ENCODE peak calls at places on chromosome 5, in four cellular contexts. O is MCF 10A, R is fibroblast of lung, V is lower leg skin. E is an unnamed sample.

GRCh38 chr5:66849803-66850202 is 253.6 kb downstream of the MAST4 start:
- DNase-seq in R (peak), V (no peak), O (peak), E (no peak)

GRCh38 chr5:142826741-142827492 is 56.7 kb downstream of the ARHGAP26 start:
- DNase-seq in O (peak), V (no peak), R (peak), E (no peak)

GRCh38 chr5:9231842-9232241 is 314.0 kb downstream of the SEMA5A start:
- DNase-seq in V (no peak), O (no peak), R (no peak), E (no peak)

GRCh38 chr5:124742983-124743533 is 3.4 kb downstream of the ZNF608 start:
- DNase-seq in V (no peak), R (peak), O (peak), E (no peak)

GRCh38 chr5:7642029-7642428 is 208.9 kb downstream of the CFAP90 start:
- DNase-seq in R (peak), V (no peak), O (no peak), E (no peak)

GRCh38 chr5:94505327-94506080 is 112.9 kb downstream of the KIAA0825 start:
- DNase-seq in O (no peak), V (no peak), R (no peak), E (no peak)

GRCh38 chr5:138662599-138662998 is 87.4 kb upstream of the HSPA9 start:
- DNase-seq in R (no peak), O (peak), V (no peak), E (no peak)

GRCh38 chr5:71528206-71528605 is 58.9 kb upstream of the MCCC2 start:
- DNase-seq in V (no peak), O (no peak), R (peak), E (no peak)

GRCh38 chr5:41012318-41012717 is 58.8 kb downstream of the MROH2B start:
- DNase-seq in R (no peak), V (no peak), O (no peak), E (no peak)

GRCh38 chr5:145056805-145057204 is 778.3 kb downstream of the PRELID2 start:
- DNase-seq in V (no peak), R (peak), O (peak), E (peak)

GRCh38 chr5:14105717-14106435 is 37.3 kb upstream of the TRIO start:
- DNase-seq in R (peak), O (peak), V (no peak), E (no peak)

GRCh38 chr5:152427691-152428090 is 22.6 kb upstream of the NMUR2 start:
- DNase-seq in O (no peak), R (no peak), V (no peak), E (no peak)

GRCh38 chr5:9207820-9208418 is 338.0 kb downstream of the SEMA5A start:
- DNase-seq in R (peak), V (no peak), O (peak), E (peak)

GRCh38 chr5:178650214-178650613 is 23.4 kb upstream of the CLK4 start:
- DNase-seq in V (no peak), O (no peak), R (peak), E (no peak)

GRCh38 chr5:14873093-14873492 is 1.5 kb upstream of the ANKH start:
- DNase-seq in V (no peak), O (no peak), R (no peak), E (no peak)

GRCh38 chr5:90356612-90357011 is 52.9 kb downstream of the CETN3 start:
- DNase-seq in V (no peak), O (no peak), R (peak), E (no peak)

GRCh38 chr5:36842087-36842486 is 34.5 kb upstream of the NIPBL start:
- DNase-seq in R (no peak), O (no peak), V (no peak), E (no peak)

GRCh38 chr5:141821430-141821925 is 56.7 kb downstream of the PCDH1 start:
- DNase-seq in V (no peak), O (peak), R (peak), E (no peak)

GRCh38 chr5:170603578-170604565 is 100.1 kb downstream of the KCNIP1 start:
- DNase-seq in V (no peak), R (peak), O (peak), E (peak)

GRCh38 chr5:134114886-134115805 is 665 bp downstream of the TCF7 start:
- DNase-seq in V (no peak), R (no peak), O (no peak), E (peak)

GRCh38 chr5:169344629-169345028 is 43.7 kb upstream of the SLIT3 start:
- DNase-seq in O (no peak), V (peak), R (peak), E (no peak)

GRCh38 chr5:111384220-111384619 is 128.1 kb downstream of the STARD4 start:
- DNase-seq in O (peak), R (peak), V (no peak), E (no peak)

GRCh38 chr5:57700072-57700471 is 217.5 kb upstream of the ACTBL2 start:
- DNase-seq in V (no peak), R (no peak), O (no peak), E (no peak)

GRCh38 chr5:112419050-112419595 is at the start of gene EPB41L4A:
- DNase-seq in R (peak), V (peak), O (no peak), E (peak)

GRCh38 chr5:159773062-159773924 is 143.0 kb upstream of the ADRA1B start:
- DNase-seq in O (peak), V (peak), R (peak), E (peak)

GRCh38 chr5:72746736-72747135 is 69.7 kb upstream of the TNPO1 start:
- DNase-seq in R (peak), V (no peak), O (no peak), E (no peak)

GRCh38 chr5:150122158-150122510 is 33.5 kb downstream of the PDGFRB start:
- DNase-seq in V (no peak), O (peak), R (no peak), E (peak)

GRCh38 chr5:136007271-136007670 is 21.5 kb upstream of the TGFBI start:
- DNase-seq in V (no peak), R (no peak), O (peak), E (no peak)

GRCh38 chr5:16464664-16465543 is 696 bp downstream of the ZNF622 start:
- DNase-seq in O (no peak), R (peak), V (no peak), E (no peak)

GRCh38 chr5:146193291-146193690 is 10.1 kb upstream of the RBM27 start:
- DNase-seq in V (no peak), O (no peak), R (peak), E (no peak)

GRCh38 chr5:6710078-6710477 is 3.2 kb upstream of the TENT4A start:
- DNase-seq in R (no peak), V (no peak), O (peak), E (no peak)

GRCh38 chr5:40904205-40904993 is 4.9 kb upstream of the C7 start:
- DNase-seq in R (peak), V (peak), O (peak), E (peak)

GRCh38 chr5:149611327-149611726 is 30.0 kb downstream of the ARHGEF37 start:
- DNase-seq in O (no peak), R (peak), V (no peak), E (no peak)

GRCh38 chr5:1165864-1166263 is 35.5 kb upstream of the SLC6A19 start:
- DNase-seq in V (no peak), O (no peak), R (no peak), E (no peak)

GRCh38 chr5:132749506-132749905 is 2.3 kb downstream of the CCNI2 start:
- DNase-seq in O (no peak), R (no peak), V (no peak), E (no peak)

GRCh38 chr5:140145818-140146522 is 20.2 kb downstream of the IGIP start:
- DNase-seq in V (peak), O (peak), R (peak), E (peak)

GRCh38 chr5:50711280-50711679 is 44.8 kb downstream of the PARP8 start:
- DNase-seq in O (peak), V (no peak), R (no peak), E (peak)

GRCh38 chr5:159456722-159457462 is 126.6 kb upstream of the IL12B start:
- DNase-seq in O (peak), R (peak), V (no peak), E (peak)

GRCh38 chr5:79588645-79589044 is 23.6 kb upstream of the TENT2 start:
- DNase-seq in O (no peak), R (no peak), V (no peak), E (no peak)

DNA sequence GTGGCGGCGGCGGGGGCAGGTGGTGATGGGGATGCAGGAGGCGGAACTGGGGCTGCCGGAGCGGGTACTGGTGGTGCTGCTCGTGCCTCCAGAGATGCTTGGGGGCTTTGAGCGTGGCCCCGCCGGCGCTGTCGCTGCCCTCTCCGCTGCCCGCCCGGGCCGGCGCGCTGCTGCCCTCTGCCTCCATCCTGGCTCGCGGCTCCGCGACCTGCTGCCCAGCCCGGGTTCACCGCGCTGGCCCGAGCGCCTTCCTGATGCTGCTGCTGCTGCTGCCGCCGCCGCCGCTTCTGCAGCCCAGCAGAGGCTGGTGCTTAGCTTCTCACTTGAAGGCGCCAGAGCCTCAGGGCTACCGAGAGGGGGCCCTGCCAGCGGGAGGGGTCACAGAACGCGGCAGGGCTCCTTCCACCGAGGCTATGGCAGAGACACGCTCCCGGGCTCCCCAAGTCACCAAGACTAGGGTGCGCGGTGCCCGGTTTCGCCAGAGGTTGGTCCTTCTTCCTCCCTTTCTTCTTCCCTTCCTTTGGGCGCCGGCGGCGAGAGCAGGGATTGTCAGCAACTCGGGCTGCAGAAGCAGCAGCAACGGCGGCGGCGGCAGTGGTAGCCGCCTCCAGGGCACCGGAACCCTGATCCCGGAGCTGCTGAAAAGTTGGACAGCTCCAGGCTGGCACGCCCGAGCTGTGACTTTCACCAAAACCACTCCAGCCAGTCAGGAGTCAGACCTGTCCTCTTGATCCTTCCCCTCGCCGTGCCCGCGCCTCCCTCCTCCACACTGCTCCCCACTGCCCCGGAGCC is at the start of gene PDE4D:
- DNase-seq in O (peak), R (peak), V (peak), E (peak)
- TF ChIP-seq CTCF in O (no peak), R (no peak), V (no peak), E (no peak)

GRCh38 chr5:51960617-51961115 is 577.4 kb downstream of the ISL1 start:
- DNase-seq in V (no peak), O (peak), R (no peak), E (no peak)
- TF ChIP-seq CTCF in V (no peak), O (peak), R (no peak), E (no peak)

GRCh38 chr5:77867194-77867691 is 91.1 kb upstream of the TBCA start:
- DNase-seq in O (peak), V (no peak), R (no peak), E (no peak)
- TF ChIP-seq CTCF in O (peak), V (no peak), R (peak), E (no peak)

GRCh38 chr5:126595486-126596083 is 566 bp upstream of the ALDH7A1 start:
- DNase-seq in R (no peak), O (no peak), V (no peak), E (no peak)
- TF ChIP-seq CTCF in R (no peak), O (no peak), V (no peak), E (no peak)

GRCh38 chr5:98314262-98314661 is 459.2 kb upstream of the RGMB start:
- DNase-seq in V (no peak), R (peak), O (peak), E (no peak)

GRCh38 chr5:98307811-98308210 is 465.7 kb upstream of the RGMB start:
- DNase-seq in V (no peak), R (peak), O (no peak), E (no peak)

GRCh38 chr5:98308960-98309359 is 464.5 kb upstream of the RGMB start:
- DNase-seq in O (no peak), R (peak), V (no peak), E (no peak)

GRCh38 chr5:98308231-98308630 is 465.2 kb upstream of the RGMB start:
- DNase-seq in V (no peak), O (peak), R (no peak), E (no peak)

GRCh38 chr5:98309785-98310566 is 463.5 kb upstream of the RGMB start:
- DNase-seq in R (peak), V (no peak), O (peak), E (peak)
- TF ChIP-seq CTCF in R (no peak), V (no peak), O (no peak), E (no peak)

GRCh38 chr5:173964491-173964890 is 24.5 kb upstream of the C5orf47 start:
- DNase-seq in V (no peak), R (no peak), O (no peak), E (no peak)
- TF ChIP-seq CTCF in V (no peak), R (no peak), O (no peak), E (no peak)

DNA sequence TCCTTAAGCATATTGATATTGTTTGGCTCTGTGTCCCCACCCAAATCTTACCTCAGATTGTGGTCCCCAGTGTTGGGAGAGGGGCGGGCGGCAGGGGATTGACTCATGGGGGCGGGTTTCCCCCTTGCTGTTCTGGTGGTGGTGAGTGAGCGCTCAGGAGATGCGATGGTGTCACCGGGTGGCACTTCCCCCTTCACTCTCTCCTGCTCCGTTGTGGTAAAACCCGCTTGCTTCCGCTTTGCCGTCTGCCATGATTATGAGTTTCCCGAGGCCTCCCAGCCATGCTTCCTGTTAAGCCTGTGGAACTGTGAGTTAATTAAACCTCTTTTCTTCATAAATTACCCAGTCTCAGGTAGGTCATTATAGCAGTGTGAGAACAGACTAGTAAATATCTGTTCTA is 229.1 kb downstream of the IRX2 start:
- DNase-seq in R (no peak), V (no peak), O (no peak), E (no peak)
- TF ChIP-seq CTCF in R (no peak), V (no peak), O (no peak), E (no peak)

GRCh38 chr5:109844148-109844547 is 154.4 kb downstream of the MAN2A1 start:
- DNase-seq in V (no peak), R (no peak), O (no peak), E (no peak)
- TF ChIP-seq CTCF in V (no peak), R (peak), O (peak), E (no peak)

E was measured in GM20000.